ENCODE peak calls at places on chromosomes 4 and X, in four cellular contexts. E is pancreas, R is astrocyte, F is cardiac muscle cell. V is an unnamed sample.

GRCh38 chr4:48991357-48991756 is 5.3 kb downstream of the CWH43 start:
- DNase-seq in E (no peak), R (no peak), F (no peak), V (no peak)

GRCh38 chr4:16140520-16141249 is 56.9 kb upstream of the PROM1 start:
- DNase-seq in E (no peak), R (peak), F (peak), V (no peak)

GRCh38 chrX:71143508-71143907 is 1.1 kb upstream of the NLGN3 start:
- DNase-seq in E (no peak), R (no peak), F (no peak), V (no peak)

GRCh38 chr4:568962-569361 is 7.1 kb downstream of the TMEM271 start:
- DNase-seq in E (no peak), R (no peak), F (no peak), V (no peak)

GRCh38 chr4:188869581-188869980 is 730.3 kb downstream of the TRIML1 start:
- DNase-seq in E (no peak), R (no peak), F (no peak), V (no peak)

GRCh38 chrX:65695849-65696248 is 28.4 kb downstream of the MSN start:
- DNase-seq in E (no peak), R (no peak), F (no peak), V (no peak)

GRCh38 chr4:174855043-174855442 is 26.0 kb upstream of the GLRA3 start:
- DNase-seq in E (no peak), R (no peak), F (no peak), V (no peak)

GRCh38 chrX:73851014-73852009 is 288.3 kb downstream of the CHIC1 start:
- DNase-seq in E (peak), R (peak), F (no peak), V (no peak)

GRCh38 chrX:72685810-72686465 is 28.2 kb downstream of the PHKA1 start:
- DNase-seq in E (no peak), R (peak), F (no peak), V (no peak)

GRCh38 chr4:87030606-87031441 is 96.0 kb downstream of the AFF1 start:
- DNase-seq in E (no peak), R (peak), F (peak), V (no peak)

GRCh38 chrX:41335590-41336331 is 1.8 kb downstream of the DDX3X start:
- DNase-seq in E (no peak), R (peak), F (no peak), V (no peak)

GRCh38 chr4:33579951-33580350 is 2664.4 kb downstream of the ARAP2 start:
- DNase-seq in E (no peak), R (no peak), F (no peak), V (no peak)

GRCh38 chr4:88628746-88629145 is 36.5 kb downstream of the HERC3 start:
- DNase-seq in E (no peak), R (peak), F (no peak), V (no peak)

GRCh38 chr4:26717332-26717731 is 133.4 kb downstream of the TBC1D19 start:
- DNase-seq in E (no peak), R (peak), F (no peak), V (no peak)

GRCh38 chr4:8540072-8540471 is 40.1 kb upstream of the GPR78 start:
- DNase-seq in E (peak), R (no peak), F (no peak), V (no peak)

GRCh38 chrX:140362861-140363260 is 142.0 kb downstream of the SOX3 start:
- DNase-seq in E (no peak), R (no peak), F (no peak), V (no peak)

GRCh38 chr4:159267023-159267939 is 164.4 kb downstream of the RAPGEF2 start:
- DNase-seq in E (no peak), R (peak), F (peak), V (no peak)

GRCh38 chr4:16294455-16294854 is 68.2 kb upstream of the TAPT1 start:
- DNase-seq in E (no peak), R (peak), F (no peak), V (no peak)

GRCh38 chr4:183350317-183351071 is 28.3 kb upstream of the CLDN24 start:
- DNase-seq in E (no peak), R (no peak), F (no peak), V (no peak)

GRCh38 chr4:10694826-10695209 is 10.2 kb upstream of the CLNK start:
- DNase-seq in E (no peak), R (no peak), F (no peak), V (no peak)

GRCh38 chrX:121010218-121010617 is 24.7 kb upstream of the CT47A1 start:
- DNase-seq in E (no peak), R (peak), F (no peak), V (no peak)

DNA sequence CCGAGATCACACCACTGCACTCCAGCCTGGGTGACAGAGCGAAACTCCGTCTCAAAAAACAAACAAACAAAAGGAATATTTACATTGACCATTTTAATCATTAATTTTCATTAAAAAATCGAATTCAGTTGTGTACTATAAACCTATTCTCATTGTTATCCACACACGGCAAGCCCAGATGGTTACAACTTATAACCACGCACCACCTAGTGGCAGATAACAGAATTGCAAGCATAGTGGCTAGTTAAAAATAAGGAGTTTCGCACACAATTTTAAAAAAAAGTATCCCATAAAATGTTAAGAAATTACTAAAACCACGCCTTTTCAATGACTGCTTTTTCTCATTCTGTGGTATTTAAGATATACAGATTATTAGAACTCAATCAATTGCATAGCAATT is 25.4 kb downstream of the MBNL3 start:
- DNase-seq in E (no peak), R (no peak), F (no peak), V (no peak)
- TF ChIP-seq CTCF in E (peak), R (peak), F (peak), V (peak)

GRCh38 chr4:77184018-77184417 is 27.0 kb downstream of the CCNG2 start:
- DNase-seq in E (no peak), R (no peak), F (no peak), V (no peak)

GRCh38 chr4:77184961-77185360 is 28.0 kb downstream of the CCNG2 start:
- DNase-seq in E (no peak), R (no peak), F (no peak), V (no peak)

GRCh38 chr4:77187231-77187630 is 30.2 kb downstream of the CCNG2 start:
- DNase-seq in E (no peak), R (no peak), F (no peak), V (no peak)

GRCh38 chr4:77188498-77189187 is 31.6 kb downstream of the CCNG2 start:
- DNase-seq in E (no peak), R (no peak), F (no peak), V (no peak)

DNA sequence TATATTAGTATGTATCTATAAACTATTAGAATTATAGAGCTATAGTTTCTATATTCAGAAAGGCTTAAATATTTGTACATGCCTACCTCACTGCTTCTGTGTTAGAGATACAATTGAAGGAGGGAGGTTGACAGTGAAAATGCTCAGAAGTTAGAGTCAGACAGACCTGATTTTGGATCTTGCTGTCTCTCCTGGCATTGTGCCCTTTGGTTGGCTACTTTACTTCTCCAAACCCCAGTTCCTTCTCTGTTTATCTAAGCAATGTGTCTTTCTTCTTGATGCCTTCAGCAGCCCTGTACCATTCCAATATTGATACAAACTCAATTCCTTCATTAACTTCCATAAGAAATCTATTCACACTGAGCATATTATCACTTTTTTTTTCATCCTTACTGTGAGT is 28.7 kb downstream of the CCNG2 start:
- DNase-seq in E (no peak), R (no peak), F (no peak), V (no peak)
- H3K27ac ChIP-seq in E (no peak), R (no peak), F (no peak), V (no peak)

DNA sequence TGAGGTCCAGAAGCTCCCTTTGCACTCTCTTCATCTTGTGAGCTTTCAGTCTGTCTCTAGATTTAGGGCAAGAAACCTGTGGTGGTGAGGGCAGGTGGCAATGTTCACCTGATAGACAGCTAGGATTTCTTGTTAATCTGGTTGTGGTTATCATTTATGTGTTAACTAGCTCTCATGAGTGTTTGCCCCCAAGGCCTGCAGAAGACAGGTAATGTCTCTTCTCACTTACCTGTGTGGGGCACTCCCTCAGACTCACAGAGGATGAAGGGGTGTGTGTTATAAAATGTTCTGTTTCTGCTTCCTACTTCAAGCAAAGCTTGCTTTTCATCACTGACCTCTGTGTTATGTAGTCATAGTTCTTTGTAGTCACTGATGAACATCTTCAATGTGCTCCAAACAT is 17.8 kb downstream of the EGF start:
- DNase-seq in E (no peak), R (no peak), F (no peak), V (no peak)
- TF ChIP-seq CTCF in E (no peak), R (no peak), F (no peak), V (no peak)

GRCh38 chrX:2370436-2370835 is 130.3 kb downstream of the DHRSX start:
- DNase-seq in E (no peak), R (peak), F (no peak), V (no peak)
- H3K27ac ChIP-seq in E (no peak), R (no peak), F (no peak), V (no peak)

GRCh38 chrX:3548743-3549441 is 164.6 kb downstream of the PRKX start:
- DNase-seq in E (no peak), R (peak), F (peak), V (no peak)
- TF ChIP-seq CTCF in E (peak), R (peak), F (peak), V (no peak)

GRCh38 chrX:142095816-142096215 is 109.3 kb downstream of the MAGEC2 start:
- DNase-seq in E (no peak), R (no peak), F (no peak), V (no peak)
- H3K27ac ChIP-seq in E (no peak), R (no peak), F (no peak), V (no peak)

GRCh38 chrX:137428251-137428661 is 137.7 kb upstream of the ZIC3 start:
- DNase-seq in E (no peak), R (no peak), F (peak), V (no peak)

GRCh38 chrX:137430301-137430700 is 135.6 kb upstream of the ZIC3 start:
- DNase-seq in E (no peak), R (no peak), F (no peak), V (no peak)

GRCh38 chrX:137427813-137428212 is 138.1 kb upstream of the ZIC3 start:
- DNase-seq in E (no peak), R (no peak), F (peak), V (no peak)

GRCh38 chrX:137427061-137427778 is 138.7 kb upstream of the ZIC3 start:
- DNase-seq in E (no peak), R (no peak), F (peak), V (no peak)

GRCh38 chrX:137428777-137429564 is 137.0 kb upstream of the ZIC3 start:
- DNase-seq in E (no peak), R (no peak), F (peak), V (no peak)
- TF ChIP-seq CTCF in E (no peak), R (no peak), F (no peak), V (no peak)

DNA sequence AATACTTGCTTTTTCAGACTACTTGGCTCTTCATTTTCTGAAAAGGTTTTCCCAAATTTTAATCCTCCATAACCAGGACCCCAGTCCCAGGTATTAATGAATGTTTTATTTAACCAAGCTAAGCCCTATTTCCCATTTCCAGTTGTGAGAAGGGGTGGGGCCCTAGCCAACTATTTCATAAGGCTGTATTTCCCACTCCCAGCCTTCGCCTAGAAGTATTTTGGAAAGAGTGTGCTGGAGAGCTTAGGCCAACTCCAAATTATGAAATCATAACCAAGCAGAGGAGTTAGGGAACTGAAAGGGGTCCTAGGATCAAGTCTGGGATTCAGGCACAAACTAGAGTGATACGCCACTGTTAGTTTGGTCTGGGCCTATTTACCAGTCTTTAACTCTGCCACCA is 148.4 kb upstream of the GPC4 start:
- DNase-seq in E (no peak), R (no peak), F (no peak), V (no peak)
- H3K27ac ChIP-seq in E (no peak), R (no peak), F (no peak), V (no peak)

DNA sequence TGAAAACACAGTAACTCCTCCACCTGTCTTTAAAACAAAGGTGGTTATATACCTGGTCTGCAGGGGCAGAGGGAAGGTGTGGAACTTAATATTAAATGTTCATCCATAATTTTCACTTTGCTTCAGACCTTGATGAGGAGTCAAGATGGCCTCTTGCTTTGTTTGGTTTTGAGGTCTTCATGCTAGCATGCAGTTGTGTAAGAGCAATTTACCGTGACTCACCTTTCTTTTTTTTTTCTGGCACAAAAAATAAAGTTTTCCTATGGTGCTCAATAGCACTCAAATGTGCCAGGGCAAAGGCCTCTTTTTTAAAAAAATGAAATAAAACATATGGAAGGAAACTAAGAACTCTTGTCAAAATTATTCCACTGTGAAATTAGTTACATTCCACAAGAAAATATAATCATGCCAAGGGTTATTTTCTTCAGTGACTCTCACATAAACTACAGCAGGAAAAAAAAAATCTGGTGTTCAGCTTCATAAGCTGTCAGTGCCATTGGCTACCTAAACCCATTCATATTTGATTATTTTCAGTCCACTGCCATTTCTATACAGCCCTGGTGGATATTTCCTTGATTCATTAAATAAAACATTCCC is 128.2 kb downstream of the SLC7A11 start:
- DNase-seq in E (no peak), R (peak), F (no peak), V (no peak)
- TF ChIP-seq CTCF in E (no peak), R (no peak), F (no peak), V (no peak)